ENCODE peak calls at places on chromosomes 5 and 9, in eight cellular contexts. One of them, this sample, is unnamed. For H3K9me3, the result is how much of the 10 kb centered on the place peaks cover.

GRCh38 chr9:37917801-37918664 is 14.1 kb upstream of the SLC25A51 start:
- DNase-seq in body of pancreas: no peak
- DNase-seq in psoas muscle: no peak
- DNase-seq in Peyer's patch: no peak
- DNase-seq in endothelial cell of umbilical vein: no peak
- DNase-seq in left lung: peak
- DNase-seq in left ventricle myocardium inferior: no peak
- DNase-seq in hepatocyte: no peak
- DNase-seq in this sample: peak

GRCh38 chr9:126127591-126127990 is 199.0 kb upstream of the MVB12B start:
- DNase-seq in body of pancreas: no peak
- DNase-seq in psoas muscle: no peak
- DNase-seq in Peyer's patch: no peak
- DNase-seq in endothelial cell of umbilical vein: no peak
- DNase-seq in left lung: no peak
- DNase-seq in left ventricle myocardium inferior: no peak
- DNase-seq in hepatocyte: no peak
- DNase-seq in this sample: no peak

GRCh38 chr5:151150484-151151262 is 6.9 kb downstream of the ANXA6 start:
- DNase-seq in body of pancreas: peak
- DNase-seq in psoas muscle: no peak
- DNase-seq in Peyer's patch: peak
- DNase-seq in endothelial cell of umbilical vein: peak
- DNase-seq in left lung: no peak
- DNase-seq in left ventricle myocardium inferior: peak
- DNase-seq in hepatocyte: peak
- DNase-seq in this sample: no peak

GRCh38 chr9:135563858-135564257 is 2.3 kb downstream of the PAEP start:
- DNase-seq in body of pancreas: no peak
- DNase-seq in psoas muscle: no peak
- DNase-seq in Peyer's patch: no peak
- DNase-seq in endothelial cell of umbilical vein: no peak
- DNase-seq in left lung: peak
- DNase-seq in left ventricle myocardium inferior: no peak
- DNase-seq in hepatocyte: no peak
- DNase-seq in this sample: peak

GRCh38 chr9:103804077-103804735 is 289.9 kb upstream of the SMC2 start:
- DNase-seq in body of pancreas: no peak
- DNase-seq in psoas muscle: no peak
- DNase-seq in Peyer's patch: no peak
- DNase-seq in endothelial cell of umbilical vein: no peak
- DNase-seq in left lung: no peak
- DNase-seq in left ventricle myocardium inferior: no peak
- DNase-seq in hepatocyte: no peak
- DNase-seq in this sample: no peak

GRCh38 chr5:172086312-172086975 is 80.0 kb upstream of the FBXW11 start:
- DNase-seq in body of pancreas: no peak
- DNase-seq in psoas muscle: no peak
- DNase-seq in Peyer's patch: no peak
- DNase-seq in endothelial cell of umbilical vein: no peak
- DNase-seq in left lung: no peak
- DNase-seq in left ventricle myocardium inferior: no peak
- DNase-seq in hepatocyte: no peak
- DNase-seq in this sample: no peak

GRCh38 chr5:120152472-120152871 is 311.6 kb upstream of the PRR16 start:
- DNase-seq in body of pancreas: no peak
- DNase-seq in psoas muscle: no peak
- DNase-seq in Peyer's patch: no peak
- DNase-seq in endothelial cell of umbilical vein: peak
- DNase-seq in left lung: no peak
- DNase-seq in left ventricle myocardium inferior: no peak
- DNase-seq in hepatocyte: no peak
- DNase-seq in this sample: no peak

GRCh38 chr5:37435261-37435660 is 56.1 kb downstream of the WDR70 start:
- DNase-seq in body of pancreas: no peak
- DNase-seq in psoas muscle: no peak
- DNase-seq in Peyer's patch: no peak
- DNase-seq in endothelial cell of umbilical vein: no peak
- DNase-seq in left lung: no peak
- DNase-seq in left ventricle myocardium inferior: no peak
- DNase-seq in hepatocyte: no peak
- DNase-seq in this sample: no peak

GRCh38 chr9:104881991-104882555 is 45.9 kb downstream of the ABCA1 start:
- DNase-seq in body of pancreas: no peak
- DNase-seq in psoas muscle: no peak
- DNase-seq in Peyer's patch: no peak
- DNase-seq in endothelial cell of umbilical vein: no peak
- DNase-seq in left lung: no peak
- DNase-seq in left ventricle myocardium inferior: no peak
- DNase-seq in hepatocyte: no peak
- DNase-seq in this sample: no peak

GRCh38 chr5:168654225-168654624 is 75.1 kb upstream of the PANK3 start:
- DNase-seq in body of pancreas: no peak
- DNase-seq in psoas muscle: peak
- DNase-seq in Peyer's patch: no peak
- DNase-seq in endothelial cell of umbilical vein: peak
- DNase-seq in left lung: no peak
- DNase-seq in left ventricle myocardium inferior: peak
- DNase-seq in hepatocyte: peak
- DNase-seq in this sample: no peak

GRCh38 chr5:102223542-102224444 is 72.3 kb downstream of the SLCO4C1 start:
- DNase-seq in body of pancreas: peak
- DNase-seq in psoas muscle: no peak
- DNase-seq in Peyer's patch: no peak
- DNase-seq in endothelial cell of umbilical vein: peak
- DNase-seq in left lung: no peak
- DNase-seq in left ventricle myocardium inferior: no peak
- DNase-seq in hepatocyte: peak
- DNase-seq in this sample: no peak

GRCh38 chr5:155616779-155617392 is 603.3 kb downstream of the KIF4B start:
- DNase-seq in body of pancreas: peak
- DNase-seq in psoas muscle: peak
- DNase-seq in Peyer's patch: no peak
- DNase-seq in endothelial cell of umbilical vein: no peak
- DNase-seq in left lung: no peak
- DNase-seq in left ventricle myocardium inferior: no peak
- DNase-seq in hepatocyte: peak
- DNase-seq in this sample: no peak

GRCh38 chr5:166672431-166672830 is 1619.0 kb upstream of the WWC1 start:
- DNase-seq in body of pancreas: no peak
- DNase-seq in psoas muscle: no peak
- DNase-seq in Peyer's patch: no peak
- DNase-seq in endothelial cell of umbilical vein: no peak
- DNase-seq in left lung: no peak
- DNase-seq in left ventricle myocardium inferior: no peak
- DNase-seq in hepatocyte: no peak
- DNase-seq in this sample: no peak

GRCh38 chr5:160290751-160291150 is 21.6 kb downstream of the CCNJL start:
- DNase-seq in body of pancreas: no peak
- DNase-seq in psoas muscle: no peak
- DNase-seq in Peyer's patch: no peak
- DNase-seq in endothelial cell of umbilical vein: no peak
- DNase-seq in left lung: no peak
- DNase-seq in left ventricle myocardium inferior: no peak
- DNase-seq in hepatocyte: no peak
- DNase-seq in this sample: no peak

GRCh38 chr9:125626187-125626586 is 80.8 kb downstream of the MAPKAP1 start:
- DNase-seq in body of pancreas: no peak
- DNase-seq in psoas muscle: no peak
- DNase-seq in Peyer's patch: no peak
- DNase-seq in endothelial cell of umbilical vein: no peak
- DNase-seq in left lung: no peak
- DNase-seq in left ventricle myocardium inferior: no peak
- DNase-seq in hepatocyte: no peak
- DNase-seq in this sample: no peak

GRCh38 chr5:92676120-92676838 is 904.7 kb downstream of the NR2F1-AS1 start:
- DNase-seq in body of pancreas: no peak
- DNase-seq in psoas muscle: no peak
- DNase-seq in Peyer's patch: no peak
- DNase-seq in endothelial cell of umbilical vein: no peak
- DNase-seq in left lung: no peak
- DNase-seq in left ventricle myocardium inferior: no peak
- DNase-seq in hepatocyte: no peak
- DNase-seq in this sample: no peak

DNA sequence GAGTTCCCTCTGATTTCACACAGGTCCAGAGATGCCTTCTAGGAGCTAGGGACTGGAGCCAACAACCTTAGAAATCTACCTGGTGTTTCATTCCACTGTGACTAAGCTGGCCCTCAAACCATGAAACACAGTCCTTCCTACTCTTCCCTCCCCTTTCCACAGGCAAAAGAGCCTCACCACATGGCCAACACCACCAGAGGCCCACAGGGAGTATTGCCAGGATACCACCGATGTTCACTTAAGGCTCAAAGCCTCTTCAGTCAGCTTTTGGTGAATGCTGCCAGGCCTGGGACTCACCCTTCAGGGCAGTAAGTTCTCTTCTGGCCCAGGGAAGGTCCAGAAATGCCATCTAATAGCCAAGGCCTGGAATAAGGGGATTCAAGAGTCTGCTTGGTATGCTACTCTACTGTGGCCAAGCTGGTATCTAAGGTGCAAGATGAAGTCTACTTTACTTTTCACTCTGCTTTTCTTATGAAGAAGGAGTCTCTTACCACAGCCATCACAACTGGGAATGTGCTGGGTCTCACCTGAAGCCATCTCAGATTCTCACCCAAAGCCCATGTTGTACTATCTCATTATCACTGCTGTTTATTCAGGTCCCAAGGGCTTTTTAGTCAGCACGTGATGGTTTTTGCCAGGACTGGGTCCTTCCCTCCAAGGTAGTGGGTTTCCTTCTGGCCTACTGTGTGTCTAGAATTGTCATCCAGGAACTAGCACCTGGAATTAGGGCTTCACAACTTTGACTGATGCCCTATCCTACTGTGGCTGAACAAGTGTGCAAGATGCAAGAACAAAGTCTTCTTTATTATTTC is 1018.4 kb downstream of the TAF11L14 start:
- DNase-seq in body of pancreas: no peak
- DNase-seq in psoas muscle: no peak
- DNase-seq in Peyer's patch: no peak
- DNase-seq in endothelial cell of umbilical vein: no peak
- DNase-seq in left lung: no peak
- DNase-seq in left ventricle myocardium inferior: no peak
- DNase-seq in hepatocyte: no peak
- DNase-seq in this sample: no peak
- H3K9me3 ChIP-seq in body of pancreas: under half
- H3K9me3 ChIP-seq in psoas muscle: under half
- H3K9me3 ChIP-seq in Peyer's patch: under half
- H3K9me3 ChIP-seq in endothelial cell of umbilical vein: under half
- H3K9me3 ChIP-seq in left lung: under half
- H3K9me3 ChIP-seq in left ventricle myocardium inferior: under half
- H3K9me3 ChIP-seq in hepatocyte: under half
- H3K9me3 ChIP-seq in this sample: under half

DNA sequence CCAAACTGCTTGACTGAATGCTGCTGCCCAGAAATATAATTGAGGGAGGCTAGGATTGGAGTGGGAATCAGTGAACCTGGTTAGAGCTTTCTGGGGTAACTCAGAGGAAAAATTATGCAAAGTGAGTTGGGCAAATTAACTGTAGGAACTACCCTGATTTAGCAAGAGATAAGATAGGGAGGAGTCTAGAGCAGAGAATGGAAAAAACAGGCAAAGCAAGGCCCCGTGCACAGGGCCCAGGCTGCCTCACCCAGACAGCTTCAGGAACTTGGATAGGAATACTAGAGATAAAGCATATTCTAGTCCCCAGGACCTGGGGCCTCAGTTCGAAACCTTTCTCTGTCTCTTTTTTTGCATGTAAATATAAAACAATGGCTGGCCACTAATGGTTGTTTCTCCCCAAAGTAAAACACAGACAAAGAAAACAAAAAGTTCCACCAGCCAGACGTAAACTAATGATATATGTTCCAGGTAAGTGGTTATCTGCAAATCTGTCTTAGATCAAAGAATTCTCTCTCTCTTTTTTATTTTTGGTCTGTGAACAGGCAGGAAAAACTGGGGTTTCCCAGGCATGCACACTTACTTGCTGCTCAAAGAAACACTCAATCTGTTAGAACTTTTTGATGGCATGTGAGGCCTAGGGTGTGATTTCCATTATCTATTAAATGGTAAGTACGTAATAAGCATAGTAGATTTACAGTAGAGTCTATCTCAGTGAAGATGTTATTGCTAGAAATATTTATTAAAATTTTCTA is 168.1 kb upstream of the MAP3K1 start:
- DNase-seq in body of pancreas: no peak
- DNase-seq in psoas muscle: no peak
- DNase-seq in Peyer's patch: no peak
- DNase-seq in endothelial cell of umbilical vein: no peak
- DNase-seq in left lung: no peak
- DNase-seq in left ventricle myocardium inferior: no peak
- DNase-seq in hepatocyte: no peak
- DNase-seq in this sample: no peak
- TF ChIP-seq CTCF in body of pancreas: no peak
- TF ChIP-seq CTCF in psoas muscle: no peak
- TF ChIP-seq CTCF in Peyer's patch: no peak
- TF ChIP-seq CTCF in endothelial cell of umbilical vein: no peak
- TF ChIP-seq CTCF in left lung: no peak
- TF ChIP-seq CTCF in left ventricle myocardium inferior: no peak
- TF ChIP-seq CTCF in hepatocyte: no peak
- TF ChIP-seq CTCF in this sample: no peak

DNA sequence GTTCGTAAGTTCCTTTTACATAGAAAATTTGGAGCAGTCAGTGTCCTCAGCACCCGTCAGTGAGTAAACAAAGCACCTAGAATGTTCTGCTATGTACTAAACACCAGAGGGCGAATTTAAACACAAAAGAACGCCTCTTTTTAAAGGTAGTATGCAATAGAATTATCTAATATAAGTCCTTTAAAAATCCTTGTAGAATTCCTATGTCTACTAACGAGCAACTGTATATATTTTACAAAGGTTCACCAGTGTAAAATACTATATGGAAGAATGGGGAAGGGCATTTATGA is 499 bp upstream of the TMEM232 start:
- DNase-seq in body of pancreas: no peak
- DNase-seq in psoas muscle: no peak
- DNase-seq in Peyer's patch: no peak
- DNase-seq in endothelial cell of umbilical vein: no peak
- DNase-seq in left lung: no peak
- DNase-seq in left ventricle myocardium inferior: no peak
- DNase-seq in hepatocyte: peak
- DNase-seq in this sample: no peak
- H3K4me3 ChIP-seq in body of pancreas: peak
- H3K4me3 ChIP-seq in psoas muscle: peak
- H3K4me3 ChIP-seq in Peyer's patch: peak
- H3K4me3 ChIP-seq in endothelial cell of umbilical vein: peak
- H3K4me3 ChIP-seq in left lung: peak
- H3K4me3 ChIP-seq in left ventricle myocardium inferior: peak
- H3K4me3 ChIP-seq in hepatocyte: peak
- H3K4me3 ChIP-seq in this sample: peak

DNA sequence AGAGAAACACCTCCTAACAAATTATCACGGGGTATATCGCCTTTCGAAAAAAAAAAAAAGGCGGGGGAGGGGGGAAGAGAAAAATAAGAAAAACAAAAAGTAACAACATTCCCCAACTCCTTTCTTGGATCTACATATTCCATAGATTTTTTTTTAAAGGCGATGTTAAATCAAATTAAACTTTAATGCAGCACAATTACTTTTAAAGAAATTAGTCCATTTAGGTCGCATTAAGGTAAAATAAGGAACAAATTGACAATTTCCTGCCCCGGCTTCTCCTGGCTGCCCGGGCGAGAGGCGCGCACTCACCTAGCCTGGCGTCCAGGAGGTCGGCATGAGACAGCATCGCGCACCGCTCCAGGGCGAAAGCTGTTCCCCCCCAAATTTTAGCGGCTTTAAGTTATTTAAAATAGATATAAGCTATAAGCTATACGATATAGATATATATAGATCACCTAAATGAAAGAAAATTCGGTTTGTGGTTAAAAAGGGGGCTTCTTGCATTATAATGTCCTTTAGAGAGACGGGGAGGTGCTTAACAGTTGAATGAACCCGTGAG is at the start of gene OTP:
- DNase-seq in body of pancreas: no peak
- DNase-seq in psoas muscle: no peak
- DNase-seq in Peyer's patch: no peak
- DNase-seq in endothelial cell of umbilical vein: no peak
- DNase-seq in left lung: peak
- DNase-seq in left ventricle myocardium inferior: no peak
- DNase-seq in hepatocyte: no peak
- DNase-seq in this sample: no peak
- H3K9me3 ChIP-seq in body of pancreas: under half
- H3K9me3 ChIP-seq in psoas muscle: under half
- H3K9me3 ChIP-seq in Peyer's patch: under half
- H3K9me3 ChIP-seq in endothelial cell of umbilical vein: under half
- H3K9me3 ChIP-seq in left lung: under half
- H3K9me3 ChIP-seq in left ventricle myocardium inferior: under half
- H3K9me3 ChIP-seq in hepatocyte: under half
- H3K9me3 ChIP-seq in this sample: under half

This sample was measured in RWPE2.